ENCODE peak calls at places on chromosomes 1 and 21, in four cellular contexts. K is AG10803, L is pancreas, G is fibroblast of mammary gland. J is an unnamed sample.
A peak's percentile ranks its signal among the peaks of the same experiment; 100 is the strongest.

GRCh38 chr21:32626633-32627196 is 14.5 kb upstream of the CFAP298 start:
- DNase-seq in K (peak; percentile 82), L (no peak), G (peak; percentile 71), J (peak; percentile 15)

GRCh38 chr1:216902669-216903388 is 179.6 kb upstream of the ESRRG start:
- DNase-seq in K (peak; percentile 77), L (no peak), G (no peak), J (peak; percentile 35)

GRCh38 chr1:144551543-144552424 is 40.9 kb upstream of the PPIAL4F start:
- DNase-seq in K (peak; percentile 83), L (peak; percentile 65), G (peak; percentile 95), J (peak; percentile 94)

GRCh38 chr1:201693887-201694614 is 134.9 kb upstream of the IPO9 start:
- DNase-seq in K (no peak), L (no peak), G (no peak), J (no peak)

GRCh38 chr21:42913461-42913860 is 12.0 kb downstream of the ERVH48-1 start:
- DNase-seq in K (peak; percentile 12), L (no peak), G (peak; percentile 21), J (no peak)

GRCh38 chr1:22275626-22276395 is 132.9 kb upstream of the WNT4 start:
- DNase-seq in K (peak; percentile 45), L (peak; percentile 83), G (peak; percentile 49), J (peak; percentile 78)

GRCh38 chr1:235408503-235408960 is 41.3 kb downstream of the TBCE start:
- DNase-seq in K (no peak), L (no peak), G (no peak), J (peak; percentile 62)

GRCh38 chr1:118113261-118113660 is 71.8 kb downstream of the SPAG17 start:
- DNase-seq in K (peak; percentile 73), L (no peak), G (peak; percentile 84), J (no peak)

GRCh38 chr1:47650205-47650604 is 212.4 kb downstream of the FOXD2 start:
- DNase-seq in K (peak; percentile 32), L (no peak), G (peak; percentile 89), J (peak; percentile 91)

GRCh38 chr21:44461438-44462089 is 6.3 kb downstream of the LRRC3 start:
- DNase-seq in K (peak; percentile 12), L (no peak), G (no peak), J (no peak)
- TF ChIP-seq CTCF in K (no peak), L (no peak), G (no peak), J (no peak)

DNA sequence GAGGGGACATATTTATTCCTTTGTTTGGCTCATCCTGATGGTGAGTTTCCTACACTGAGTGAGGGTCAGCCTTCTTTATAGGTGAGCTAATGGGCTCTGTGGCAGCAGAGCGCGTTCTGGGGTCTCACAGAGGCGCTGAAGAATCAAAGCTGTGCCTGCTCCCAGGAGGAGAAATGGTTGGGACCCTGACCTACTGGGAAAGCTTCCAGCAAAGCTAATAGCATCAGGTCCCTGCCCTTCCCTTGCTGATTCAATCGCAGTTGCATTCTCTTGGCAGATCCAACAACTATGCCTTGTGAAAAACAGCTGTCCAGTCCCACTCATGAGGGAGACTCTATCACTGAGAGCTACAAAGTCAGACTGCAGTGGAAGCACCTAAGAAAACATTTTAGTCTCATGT is 43.1 kb upstream of the PBX1 start:
- DNase-seq in K (peak; percentile 23), L (no peak), G (peak; percentile 63), J (peak; percentile 30)
- H3K4me3 ChIP-seq in K (no peak overlapping the region), L (no peak overlapping the region), G (no peak overlapping the region), J (no peak overlapping the region)

DNA sequence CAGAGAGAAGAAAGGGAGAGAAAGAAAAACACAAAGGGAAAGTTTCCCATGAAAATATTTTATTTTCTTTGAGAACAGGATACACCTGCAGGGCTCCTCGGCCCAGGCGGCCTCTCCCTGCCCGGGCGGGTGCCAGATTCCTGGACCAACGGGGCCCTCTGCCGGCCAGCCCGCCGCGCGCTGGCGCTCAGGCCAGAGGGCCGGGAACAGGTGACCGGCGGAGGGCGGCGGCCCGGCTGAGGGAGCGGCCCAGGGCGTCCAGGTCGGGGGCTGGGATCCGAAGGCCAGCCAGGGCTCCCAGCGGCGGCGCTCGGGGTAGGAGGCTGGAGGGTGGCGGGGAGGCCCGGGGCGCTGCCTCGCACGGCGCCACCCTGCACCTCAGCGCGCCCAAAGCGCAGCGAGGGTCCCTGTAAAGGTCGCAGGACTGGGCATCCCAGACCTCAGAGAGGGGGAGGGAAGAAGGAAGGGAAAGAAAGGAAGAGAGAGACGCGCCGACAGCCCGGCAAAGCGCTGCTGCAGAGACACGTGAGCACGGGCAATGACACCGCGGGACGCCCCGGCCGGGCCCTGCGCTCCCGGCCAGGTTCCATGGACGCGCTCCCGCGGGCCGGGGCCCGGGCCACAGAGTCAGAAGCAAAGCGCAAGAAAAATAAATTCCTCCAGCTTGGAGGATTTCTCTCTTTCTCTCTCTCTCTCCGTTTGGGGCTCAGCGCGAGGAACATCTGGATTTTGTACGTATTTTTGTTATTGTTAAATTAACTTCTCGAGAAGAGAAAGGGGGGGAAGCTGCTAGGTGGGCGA is 908 bp downstream of the WNT9A start:
- DNase-seq in K (peak; percentile 54), L (peak; percentile 94), G (peak; percentile 54), J (peak; percentile 70)
- TF ChIP-seq CTCF in K (peak; percentile 42), L (peak; percentile 69), G (no peak), J (peak; percentile 63)

GRCh38 chr1:154410185-154410827 is 5.2 kb downstream of the IL6R start:
- DNase-seq in K (no peak), L (peak; percentile 12), G (no peak), J (no peak)
- H3K4me3 ChIP-seq in K (no peak overlapping the region), L (no peak overlapping the region), G (no peak overlapping the region), J (no peak overlapping the region)

GRCh38 chr1:156949127-156949526 is 28.7 kb downstream of the LRRC71 start:
- DNase-seq in K (no peak), L (no peak), G (no peak), J (peak; percentile 12)

GRCh38 chr1:156947818-156948525 is 27.5 kb downstream of the LRRC71 start:
- DNase-seq in K (no peak), L (no peak), G (no peak), J (no peak)

GRCh38 chr1:156947127-156947526 is 26.7 kb downstream of the LRRC71 start:
- DNase-seq in K (no peak), L (no peak), G (no peak), J (no peak)

GRCh38 chr1:156945881-156946661 is 25.6 kb downstream of the LRRC71 start:
- DNase-seq in K (no peak), L (no peak), G (no peak), J (no peak)

DNA sequence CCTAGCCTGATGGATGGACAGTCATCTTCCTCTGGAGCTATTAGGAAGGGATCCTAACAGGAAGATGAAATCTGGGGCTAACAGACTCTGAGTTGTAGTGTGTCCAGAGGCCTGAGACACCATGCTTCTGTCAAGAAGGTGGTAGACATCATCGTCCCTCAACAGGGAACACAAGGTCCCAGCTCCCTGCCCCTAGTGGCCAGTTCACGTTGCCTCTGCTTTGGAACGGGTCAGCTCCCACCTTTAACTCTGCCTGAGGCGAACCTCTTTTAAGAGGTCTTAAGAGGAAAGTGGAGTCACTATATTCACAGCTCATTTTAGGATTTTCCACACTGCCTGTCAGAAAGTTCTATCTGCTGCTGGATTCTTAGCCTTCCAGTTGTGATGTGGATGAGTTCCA is 28.3 kb downstream of the LRRC71 start:
- DNase-seq in K (no peak), L (no peak), G (no peak), J (no peak)
- TF ChIP-seq CTCF in K (no peak), L (no peak), G (no peak), J (peak; percentile 53)

GRCh38 chr1:91864017-91864700 is 21.8 kb downstream of the TGFBR3 start:
- DNase-seq in K (peak; percentile 58), L (no peak), G (peak; percentile 74), J (peak; percentile 55)
- H3K4me3 ChIP-seq in K (peak overlapping the region; percentile 31), L (no peak overlapping the region), G (no peak overlapping the region), J (no peak overlapping the region)

DNA sequence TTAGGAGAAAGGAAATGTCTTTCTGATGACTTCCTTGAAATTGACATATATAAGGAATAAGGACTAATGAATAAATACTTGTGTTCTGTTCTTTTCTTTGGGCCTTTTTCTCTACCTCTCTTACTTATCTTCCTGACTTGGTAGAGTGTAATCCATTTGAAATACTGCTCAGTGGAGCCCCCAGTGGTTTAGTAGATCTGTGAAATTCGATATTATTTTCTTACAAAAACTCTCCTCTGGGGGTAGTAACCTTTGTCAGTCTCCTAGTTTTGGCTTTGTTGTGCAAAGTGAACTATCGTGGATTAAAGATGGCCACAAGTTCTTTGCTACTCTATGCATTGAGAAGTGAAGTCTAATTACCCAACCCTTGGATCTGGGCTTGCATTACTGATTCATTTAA is 48.8 kb downstream of the DUSP10 start:
- DNase-seq in K (no peak), L (no peak), G (no peak), J (no peak)
- TF ChIP-seq CTCF in K (peak; percentile 10), L (no peak), G (peak; percentile 8), J (no peak)

DNA sequence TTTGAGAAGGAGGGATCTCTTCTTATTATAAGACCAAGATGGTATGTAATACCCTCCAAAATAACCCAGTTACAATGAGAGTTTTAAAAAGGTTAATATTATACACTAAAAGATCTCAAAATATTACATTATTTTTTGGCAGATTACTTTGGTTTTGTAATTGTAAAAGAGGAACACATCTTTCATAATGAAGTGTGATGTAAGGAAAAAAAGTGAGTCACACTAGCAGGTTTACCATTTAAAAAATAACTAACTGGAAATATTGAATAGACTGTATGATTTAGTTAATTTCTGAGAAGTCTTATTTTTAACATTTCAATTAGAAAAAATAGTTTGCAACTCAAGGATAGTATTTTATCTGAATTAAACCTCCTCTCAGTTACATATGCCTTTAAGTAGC is 1.1 kb downstream of the F5 start:
- DNase-seq in K (no peak), L (no peak), G (no peak), J (no peak)
- H3K4me3 ChIP-seq in K (no peak overlapping the region), L (no peak overlapping the region), G (no peak overlapping the region), J (no peak overlapping the region)

DNA sequence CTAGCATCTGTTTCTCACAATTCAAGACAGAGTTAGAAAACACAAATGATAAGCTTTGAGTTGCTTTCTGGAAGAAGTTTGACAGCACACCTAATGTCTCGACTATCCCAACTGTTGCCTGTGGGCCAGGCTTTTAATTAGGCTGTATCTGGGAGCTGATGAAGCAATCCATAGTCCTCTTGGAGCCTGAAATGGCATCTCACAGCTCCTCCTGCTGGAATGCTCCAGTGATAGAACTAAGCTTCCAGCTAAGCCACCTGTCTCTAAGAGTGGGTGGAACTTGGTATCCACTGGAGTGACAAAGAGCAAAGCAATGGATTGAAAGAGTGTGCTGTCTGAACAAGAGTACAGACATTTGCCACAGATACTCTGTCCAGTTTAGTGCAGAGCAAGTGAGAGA is 605.3 kb upstream of the NR5A2 start:
- DNase-seq in K (peak; percentile 50), L (no peak), G (peak; percentile 34), J (peak; percentile 80)
- TF ChIP-seq CTCF in K (peak; percentile 60), L (no peak), G (peak; percentile 33), J (peak; percentile 86)

GRCh38 chr1:150272379-150272840 is at the start of gene C1orf54:
- DNase-seq in K (peak; percentile 45), L (no peak), G (peak; percentile 65), J (peak; percentile 84)
- H3K4me3 ChIP-seq in K (peak within 1 kb of the TSS; percentile 30), L (no peak within 1 kb of the TSS), G (peak within 1 kb of the TSS; percentile 37), J (peak within 1 kb of the TSS; percentile 56)